ENCODE peak calls at places on chromosomes 3 and 15, in ten cellular contexts. O, J, V, P, Q, S, Z, D, L and N are unnamed samples.

GRCh38 chr3:157127831-157128767 is 31.8 kb downstream of the CCNL1 start:
- DNase-seq in L (peak; percentile 77), Z (peak; percentile 88), V (no peak), J (peak; percentile 72), S (peak; percentile 42), Q (peak; percentile 86), P (no peak), D (peak; percentile 56), O (no peak), N (peak; percentile 87)

GRCh38 chr3:9302425-9303181 is 53.2 kb upstream of the SRGAP3 start:
- DNase-seq in P (peak; percentile 44), J (peak; percentile 78), D (peak; percentile 65), O (peak; percentile 69), Q (peak; percentile 91), L (peak; percentile 87), S (peak; percentile 71), V (peak; percentile 79), Z (peak; percentile 93), N (peak; percentile 74)

GRCh38 chr15:73284073-73284472 is 84.7 kb downstream of the HCN4 start:
- DNase-seq in D (no peak), J (peak; percentile 24), V (no peak), Z (no peak), L (no peak), P (no peak), S (peak; percentile 28), Q (no peak), O (no peak), N (peak; percentile 8)

GRCh38 chr15:90742082-90742481 is 24.9 kb downstream of the BLM start:
- DNase-seq in S (no peak), Z (no peak), Q (no peak), V (no peak), O (no peak), J (no peak), D (no peak), L (no peak), P (no peak), N (no peak)

GRCh38 chr3:141959921-141960554 is 83.6 kb downstream of the ATP1B3 start:
- DNase-seq in Z (no peak), D (no peak), O (no peak), Q (no peak), J (peak; percentile 82), P (no peak), L (no peak), V (no peak), S (peak; percentile 23), N (no peak)

GRCh38 chr3:71172951-71173350 is 410.6 kb downstream of the FOXP1 start:
- DNase-seq in J (no peak), O (no peak), V (no peak), L (no peak), Q (no peak), D (no peak), S (no peak), Z (peak; percentile 23), P (peak; percentile 67), N (no peak)

GRCh38 chr15:81410318-81410753 is 36.3 kb upstream of the TMC3 start:
- DNase-seq in O (peak; percentile 6), L (no peak), V (no peak), P (peak; percentile 49), Q (peak; percentile 84), S (peak; percentile 45), Z (peak; percentile 82), D (no peak), J (peak; percentile 65), N (peak; percentile 75)

GRCh38 chr15:39918688-39919385 is 1.2 kb downstream of the GPR176 start:
- DNase-seq in Q (no peak), J (peak; percentile 54), V (no peak), L (no peak), D (no peak), P (peak; percentile 59), Z (no peak), S (peak; percentile 82), O (no peak), N (no peak)

GRCh38 chr3:122996038-122996580 is 31.5 kb downstream of the SEMA5B start:
- DNase-seq in J (no peak), L (no peak), Q (peak; percentile 82), O (peak; percentile 28), V (no peak), S (no peak), Z (peak; percentile 24), D (no peak), P (no peak), N (no peak)

GRCh38 chr3:66001626-66002025 is 37.1 kb downstream of the MAGI1 start:
- DNase-seq in J (no peak), S (no peak), Z (no peak), Q (no peak), V (no peak), P (no peak), O (no peak), L (no peak), D (no peak), N (no peak)

GRCh38 chr15:95715919-95716318 is 614.6 kb upstream of the NR2F2 start:
- DNase-seq in P (no peak), D (no peak), Z (no peak), J (no peak), L (no peak), Q (no peak), V (no peak), O (no peak), S (no peak), N (no peak)

GRCh38 chr3:132555316-132556035 is 41.6 kb upstream of the ACKR4 start:
- DNase-seq in L (no peak), J (no peak), O (no peak), Z (no peak), D (no peak), V (no peak), Q (peak; percentile 59), P (no peak), S (no peak), N (peak; percentile 48)

GRCh38 chr15:91456251-91456718 is 356.2 kb downstream of the SV2B start:
- DNase-seq in Q (no peak), O (no peak), Z (no peak), S (peak; percentile 70), L (no peak), J (peak; percentile 81), V (no peak), P (no peak), D (no peak), N (no peak)

GRCh38 chr15:65896231-65896630 is 26.9 kb downstream of the RAB11A start:
- DNase-seq in O (no peak), D (no peak), Q (no peak), V (no peak), P (no peak), S (no peak), L (no peak), Z (no peak), J (no peak), N (no peak)

GRCh38 chr15:86063328-86064180 is 16.1 kb upstream of the AGBL1 start:
- DNase-seq in V (no peak), Z (no peak), P (no peak), L (no peak), S (no peak), Q (no peak), J (no peak), D (no peak), O (no peak), N (no peak)

GRCh38 chr3:58742239-58742638 is 75.7 kb upstream of the FAM3D start:
- DNase-seq in V (no peak), Z (no peak), D (no peak), P (no peak), S (no peak), O (no peak), Q (no peak), J (no peak), L (no peak), N (no peak)

GRCh38 chr3:58991623-58992022 is 58.2 kb downstream of the CFAP20DC start:
- DNase-seq in O (no peak), Q (no peak), S (no peak), Z (no peak), L (no peak), J (no peak), P (no peak), V (no peak), D (no peak), N (no peak)

GRCh38 chr15:101381671-101382212 is 86.7 kb upstream of the SNRPA1 start:
- DNase-seq in D (no peak), S (no peak), J (no peak), O (no peak), P (no peak), L (no peak), Z (no peak), V (no peak), Q (no peak), N (no peak)

GRCh38 chr15:87829651-87830050 is 426.9 kb downstream of the NTRK3 start:
- DNase-seq in Q (peak; percentile 81), P (no peak), S (no peak), O (no peak), D (no peak), L (no peak), Z (no peak), V (no peak), J (no peak), N (no peak)

GRCh38 chr15:67746450-67746849 is 78.9 kb upstream of the SKOR1 start:
- DNase-seq in L (no peak), S (no peak), P (no peak), V (no peak), Q (no peak), Z (peak; percentile 17), D (no peak), O (no peak), J (peak; percentile 62), N (no peak)

GRCh38 chr15:64845183-64845611 is 3.5 kb downstream of the PLEKHO2 start:
- DNase-seq in P (no peak), D (no peak), Z (no peak), O (peak; percentile 65), J (no peak), Q (peak; percentile 89), L (no peak), V (no peak), S (no peak), N (no peak)

GRCh38 chr3:52831500-52832301 is 1.2 kb upstream of the ITIH4 start:
- DNase-seq in S (peak; percentile 81), V (peak; percentile 21), O (no peak), P (peak; percentile 51), Q (peak; percentile 66), J (peak; percentile 60), Z (peak; percentile 62), D (no peak), L (no peak), N (peak; percentile 77)

GRCh38 chr3:53809764-53810400 is 36.3 kb downstream of the CHDH start:
- DNase-seq in Q (no peak), J (no peak), L (peak; percentile 44), S (no peak), Z (no peak), D (no peak), O (no peak), P (no peak), V (no peak), N (no peak)

GRCh38 chr3:72473156-72473555 is 375.1 kb downstream of the SHQ1 start:
- DNase-seq in D (no peak), V (no peak), S (no peak), Q (no peak), Z (no peak), J (no peak), P (no peak), O (no peak), L (no peak), N (no peak)

GRCh38 chr3:191972714-191973398 is 511.9 kb downstream of the PYDC2 start:
- DNase-seq in Z (no peak), D (no peak), O (no peak), Q (peak; percentile 9), J (no peak), S (no peak), V (no peak), L (no peak), P (no peak), N (no peak)

GRCh38 chr3:55174723-55175122 is 246.9 kb upstream of the LRTM1 start:
- DNase-seq in O (no peak), J (no peak), L (no peak), Q (no peak), S (no peak), Z (no peak), D (no peak), P (no peak), V (no peak), N (no peak)

GRCh38 chr3:106172780-106173179 is 304.0 kb upstream of the CBLB start:
- DNase-seq in O (no peak), Q (no peak), D (no peak), P (no peak), L (no peak), V (no peak), J (no peak), Z (no peak), S (no peak), N (no peak)

GRCh38 chr3:172815857-172816256 is 65.3 kb downstream of the ECT2 start:
- DNase-seq in Z (no peak), P (no peak), S (no peak), L (no peak), V (no peak), Q (no peak), D (no peak), J (no peak), O (no peak), N (no peak)